ENCODE peak calls at places on chromosome 4, in eight cellular contexts. One of them, this sample, is unnamed.

GRCh38 chr4:21451032-21451431 is 497.5 kb downstream of the KCNIP4 start:
- DNase-seq in fibroblast of lung: peak; percentile 84
- DNase-seq in cardiac muscle cell: no peak
- DNase-seq in uterus: no peak
- DNase-seq in mammary epithelial cell: peak; percentile 89
- DNase-seq in body of pancreas: no peak
- DNase-seq in HCT116: no peak
- DNase-seq in OCI-LY7: no peak
- DNase-seq in this sample: no peak

GRCh38 chr4:182975806-182976205 is 58.6 kb upstream of the DCTD start:
- DNase-seq in fibroblast of lung: peak; percentile 92
- DNase-seq in cardiac muscle cell: no peak
- DNase-seq in uterus: no peak
- DNase-seq in mammary epithelial cell: peak; percentile 96
- DNase-seq in body of pancreas: no peak
- DNase-seq in HCT116: peak; percentile 50
- DNase-seq in OCI-LY7: no peak
- DNase-seq in this sample: no peak

GRCh38 chr4:168059251-168059650 is 33.1 kb upstream of the ANXA10 start:
- DNase-seq in fibroblast of lung: peak; percentile 76
- DNase-seq in cardiac muscle cell: no peak
- DNase-seq in uterus: no peak
- DNase-seq in mammary epithelial cell: peak; percentile 41
- DNase-seq in body of pancreas: no peak
- DNase-seq in HCT116: no peak
- DNase-seq in OCI-LY7: no peak
- DNase-seq in this sample: no peak

GRCh38 chr4:167831853-167832252 is 260.5 kb upstream of the ANXA10 start:
- DNase-seq in fibroblast of lung: no peak
- DNase-seq in cardiac muscle cell: no peak
- DNase-seq in uterus: no peak
- DNase-seq in mammary epithelial cell: no peak
- DNase-seq in body of pancreas: no peak
- DNase-seq in HCT116: no peak
- DNase-seq in OCI-LY7: no peak
- DNase-seq in this sample: no peak

GRCh38 chr4:21113496-21114213 is 413.4 kb downstream of the PACRGL start:
- DNase-seq in fibroblast of lung: peak; percentile 78
- DNase-seq in cardiac muscle cell: no peak
- DNase-seq in uterus: no peak
- DNase-seq in mammary epithelial cell: peak; percentile 16
- DNase-seq in body of pancreas: no peak
- DNase-seq in HCT116: no peak
- DNase-seq in OCI-LY7: no peak
- DNase-seq in this sample: no peak

GRCh38 chr4:67721770-67722597 is 21.0 kb upstream of the UBA6 start:
- DNase-seq in fibroblast of lung: peak; percentile 83
- DNase-seq in cardiac muscle cell: no peak
- DNase-seq in uterus: no peak
- DNase-seq in mammary epithelial cell: peak; percentile 95
- DNase-seq in body of pancreas: no peak
- DNase-seq in HCT116: peak; percentile 68
- DNase-seq in OCI-LY7: no peak
- DNase-seq in this sample: no peak

GRCh38 chr4:5976431-5976830 is 41.8 kb downstream of the C4orf50 start:
- DNase-seq in fibroblast of lung: no peak
- DNase-seq in cardiac muscle cell: no peak
- DNase-seq in uterus: no peak
- DNase-seq in mammary epithelial cell: no peak
- DNase-seq in body of pancreas: no peak
- DNase-seq in HCT116: no peak
- DNase-seq in OCI-LY7: no peak
- DNase-seq in this sample: no peak

GRCh38 chr4:67674098-67674497 is 26.9 kb downstream of the UBA6 start:
- DNase-seq in fibroblast of lung: no peak
- DNase-seq in cardiac muscle cell: no peak
- DNase-seq in uterus: no peak
- DNase-seq in mammary epithelial cell: no peak
- DNase-seq in body of pancreas: no peak
- DNase-seq in HCT116: no peak
- DNase-seq in OCI-LY7: no peak
- DNase-seq in this sample: no peak

GRCh38 chr4:75834772-75835154 is 67.5 kb downstream of the PPEF2 start:
- DNase-seq in fibroblast of lung: no peak
- DNase-seq in cardiac muscle cell: no peak
- DNase-seq in uterus: no peak
- DNase-seq in mammary epithelial cell: no peak
- DNase-seq in body of pancreas: no peak
- DNase-seq in HCT116: no peak
- DNase-seq in OCI-LY7: no peak
- DNase-seq in this sample: no peak

GRCh38 chr4:169492436-169493163 is 119.8 kb downstream of the NEK1 start:
- DNase-seq in fibroblast of lung: peak; percentile 17
- DNase-seq in cardiac muscle cell: peak; percentile 32
- DNase-seq in uterus: no peak
- DNase-seq in mammary epithelial cell: peak; percentile 21
- DNase-seq in body of pancreas: no peak
- DNase-seq in HCT116: peak; percentile 35
- DNase-seq in OCI-LY7: peak; percentile 45
- DNase-seq in this sample: peak; percentile 34

GRCh38 chr4:56186808-56187523 is 200.3 kb downstream of the AASDH start:
- DNase-seq in fibroblast of lung: no peak
- DNase-seq in cardiac muscle cell: peak; percentile 17
- DNase-seq in uterus: no peak
- DNase-seq in mammary epithelial cell: no peak
- DNase-seq in body of pancreas: no peak
- DNase-seq in HCT116: no peak
- DNase-seq in OCI-LY7: no peak
- DNase-seq in this sample: no peak

GRCh38 chr4:122700178-122700725 is 32.3 kb upstream of the BBS12 start:
- DNase-seq in fibroblast of lung: peak; percentile 65
- DNase-seq in cardiac muscle cell: peak; percentile 30
- DNase-seq in uterus: peak; percentile 81
- DNase-seq in mammary epithelial cell: peak; percentile 92
- DNase-seq in body of pancreas: peak; percentile 66
- DNase-seq in HCT116: peak; percentile 18
- DNase-seq in OCI-LY7: no peak
- DNase-seq in this sample: no peak

GRCh38 chr4:186725422-186726149 is 1.9 kb upstream of the FAT1 start:
- DNase-seq in fibroblast of lung: peak; percentile 87
- DNase-seq in cardiac muscle cell: peak; percentile 79
- DNase-seq in uterus: peak; percentile 72
- DNase-seq in mammary epithelial cell: peak; percentile 77
- DNase-seq in body of pancreas: peak; percentile 82
- DNase-seq in HCT116: peak; percentile 64
- DNase-seq in OCI-LY7: no peak
- DNase-seq in this sample: no peak

GRCh38 chr4:16227462-16227868 is 1.2 kb upstream of the TAPT1 start:
- DNase-seq in fibroblast of lung: peak; percentile 59
- DNase-seq in cardiac muscle cell: peak; percentile 59
- DNase-seq in uterus: peak; percentile 40
- DNase-seq in mammary epithelial cell: peak; percentile 9
- DNase-seq in body of pancreas: peak; percentile 53
- DNase-seq in HCT116: no peak
- DNase-seq in OCI-LY7: peak; percentile 49
- DNase-seq in this sample: no peak

GRCh38 chr4:100823066-100823992 is 305.5 kb upstream of the EMCN start:
- DNase-seq in fibroblast of lung: peak; percentile 76
- DNase-seq in cardiac muscle cell: peak; percentile 9
- DNase-seq in uterus: no peak
- DNase-seq in mammary epithelial cell: peak; percentile 68
- DNase-seq in body of pancreas: no peak
- DNase-seq in HCT116: peak; percentile 26
- DNase-seq in OCI-LY7: no peak
- DNase-seq in this sample: no peak

GRCh38 chr4:116357758-116358157 is 727.6 kb downstream of the TRAM1L1 start:
- DNase-seq in fibroblast of lung: peak; percentile 26
- DNase-seq in cardiac muscle cell: no peak
- DNase-seq in uterus: no peak
- DNase-seq in mammary epithelial cell: peak; percentile 63
- DNase-seq in body of pancreas: peak; percentile 86
- DNase-seq in HCT116: no peak
- DNase-seq in OCI-LY7: peak; percentile 52
- DNase-seq in this sample: no peak

GRCh38 chr4:41471126-41471665 is 66.8 kb upstream of the LIMCH1 start:
- DNase-seq in fibroblast of lung: no peak
- DNase-seq in cardiac muscle cell: no peak
- DNase-seq in uterus: no peak
- DNase-seq in mammary epithelial cell: no peak
- DNase-seq in body of pancreas: no peak
- DNase-seq in HCT116: no peak
- DNase-seq in OCI-LY7: no peak
- DNase-seq in this sample: no peak

GRCh38 chr4:95165926-95166524 is 382.7 kb downstream of the UNC5C start:
- DNase-seq in fibroblast of lung: peak; percentile 68
- DNase-seq in cardiac muscle cell: peak; percentile 87
- DNase-seq in uterus: no peak
- DNase-seq in mammary epithelial cell: peak; percentile 54
- DNase-seq in body of pancreas: peak; percentile 50
- DNase-seq in HCT116: peak; percentile 57
- DNase-seq in OCI-LY7: peak; percentile 83
- DNase-seq in this sample: peak; percentile 43

GRCh38 chr4:118740869-118741268 is 55.7 kb downstream of the METTL14 start:
- DNase-seq in fibroblast of lung: no peak
- DNase-seq in cardiac muscle cell: peak; percentile 55
- DNase-seq in uterus: no peak
- DNase-seq in mammary epithelial cell: no peak
- DNase-seq in body of pancreas: no peak
- DNase-seq in HCT116: peak; percentile 4
- DNase-seq in OCI-LY7: peak; percentile 58
- DNase-seq in this sample: no peak
- TF ChIP-seq CTCF in fibroblast of lung: peak; percentile 9
- TF ChIP-seq CTCF in cardiac muscle cell: peak; percentile 19
- TF ChIP-seq CTCF in uterus: peak; percentile 57
- TF ChIP-seq CTCF in mammary epithelial cell: peak; percentile 18
- TF ChIP-seq CTCF in body of pancreas: peak; percentile 26
- TF ChIP-seq CTCF in HCT116: peak; percentile 9
- TF ChIP-seq CTCF in OCI-LY7: peak; percentile 84
- TF ChIP-seq CTCF in this sample: no peak

GRCh38 chr4:146273204-146273901 is 59.0 kb downstream of the REELD1 start:
- DNase-seq in fibroblast of lung: no peak
- DNase-seq in cardiac muscle cell: no peak
- DNase-seq in uterus: no peak
- DNase-seq in mammary epithelial cell: no peak
- DNase-seq in body of pancreas: no peak
- DNase-seq in HCT116: no peak
- DNase-seq in OCI-LY7: no peak
- DNase-seq in this sample: no peak
- H3K4me3 ChIP-seq in fibroblast of lung: no peak overlapping the region
- H3K4me3 ChIP-seq in cardiac muscle cell: no peak overlapping the region
- H3K4me3 ChIP-seq in uterus: no peak overlapping the region
- H3K4me3 ChIP-seq in mammary epithelial cell: no peak overlapping the region
- H3K4me3 ChIP-seq in body of pancreas: no peak overlapping the region
- H3K4me3 ChIP-seq in HCT116: no peak overlapping the region
- H3K4me3 ChIP-seq in OCI-LY7: no peak overlapping the region
- H3K4me3 ChIP-seq in this sample: no peak overlapping the region

GRCh38 chr4:73922766-73923630 is 53.8 kb downstream of the CXCL1 start:
- DNase-seq in fibroblast of lung: peak; percentile 45
- DNase-seq in cardiac muscle cell: no peak
- DNase-seq in uterus: no peak
- DNase-seq in mammary epithelial cell: peak; percentile 33
- DNase-seq in body of pancreas: no peak
- DNase-seq in HCT116: peak; percentile 15
- DNase-seq in OCI-LY7: no peak
- DNase-seq in this sample: no peak

GRCh38 chr4:73919691-73920090 is 50.5 kb downstream of the CXCL1 start:
- DNase-seq in fibroblast of lung: peak; percentile 91
- DNase-seq in cardiac muscle cell: no peak
- DNase-seq in uterus: no peak
- DNase-seq in mammary epithelial cell: peak; percentile 41
- DNase-seq in body of pancreas: no peak
- DNase-seq in HCT116: no peak
- DNase-seq in OCI-LY7: no peak
- DNase-seq in this sample: no peak

GRCh38 chr4:73922317-73922716 is 53.1 kb downstream of the CXCL1 start:
- DNase-seq in fibroblast of lung: no peak
- DNase-seq in cardiac muscle cell: no peak
- DNase-seq in uterus: no peak
- DNase-seq in mammary epithelial cell: no peak
- DNase-seq in body of pancreas: no peak
- DNase-seq in HCT116: no peak
- DNase-seq in OCI-LY7: no peak
- DNase-seq in this sample: no peak

GRCh38 chr4:73918058-73918457 is 48.9 kb downstream of the CXCL1 start:
- DNase-seq in fibroblast of lung: no peak
- DNase-seq in cardiac muscle cell: no peak
- DNase-seq in uterus: no peak
- DNase-seq in mammary epithelial cell: no peak
- DNase-seq in body of pancreas: no peak
- DNase-seq in HCT116: no peak
- DNase-seq in OCI-LY7: no peak
- DNase-seq in this sample: no peak

GRCh38 chr4:73923631-73923937 is 54.4 kb downstream of the CXCL1 start:
- DNase-seq in fibroblast of lung: no peak
- DNase-seq in cardiac muscle cell: no peak
- DNase-seq in uterus: no peak
- DNase-seq in mammary epithelial cell: no peak
- DNase-seq in body of pancreas: no peak
- DNase-seq in HCT116: no peak
- DNase-seq in OCI-LY7: no peak
- DNase-seq in this sample: no peak
- TF ChIP-seq CTCF in fibroblast of lung: no peak
- TF ChIP-seq CTCF in cardiac muscle cell: no peak
- TF ChIP-seq CTCF in uterus: no peak
- TF ChIP-seq CTCF in mammary epithelial cell: no peak
- TF ChIP-seq CTCF in body of pancreas: no peak
- TF ChIP-seq CTCF in HCT116: no peak
- TF ChIP-seq CTCF in OCI-LY7: no peak
- TF ChIP-seq CTCF in this sample: no peak

GRCh38 chr4:90950385-90950841 is 823.2 kb downstream of the CCSER1 start:
- DNase-seq in fibroblast of lung: no peak
- DNase-seq in cardiac muscle cell: peak; percentile 9
- DNase-seq in uterus: no peak
- DNase-seq in mammary epithelial cell: no peak
- DNase-seq in body of pancreas: no peak
- DNase-seq in HCT116: no peak
- DNase-seq in OCI-LY7: no peak
- DNase-seq in this sample: no peak
- H3K4me3 ChIP-seq in fibroblast of lung: peak overlapping the region; percentile 12
- H3K4me3 ChIP-seq in cardiac muscle cell: no peak overlapping the region
- H3K4me3 ChIP-seq in uterus: no peak overlapping the region
- H3K4me3 ChIP-seq in mammary epithelial cell: no peak overlapping the region
- H3K4me3 ChIP-seq in body of pancreas: no peak overlapping the region
- H3K4me3 ChIP-seq in HCT116: peak overlapping the region; percentile 12
- H3K4me3 ChIP-seq in OCI-LY7: no peak overlapping the region
- H3K4me3 ChIP-seq in this sample: no peak overlapping the region

GRCh38 chr4:87451537-87451936 is 29.2 kb downstream of the NUDT9 start:
- DNase-seq in fibroblast of lung: no peak
- DNase-seq in cardiac muscle cell: no peak
- DNase-seq in uterus: no peak
- DNase-seq in mammary epithelial cell: no peak
- DNase-seq in body of pancreas: no peak
- DNase-seq in HCT116: no peak
- DNase-seq in OCI-LY7: no peak
- DNase-seq in this sample: no peak
- TF ChIP-seq CTCF in fibroblast of lung: no peak
- TF ChIP-seq CTCF in cardiac muscle cell: no peak
- TF ChIP-seq CTCF in uterus: no peak
- TF ChIP-seq CTCF in mammary epithelial cell: no peak
- TF ChIP-seq CTCF in body of pancreas: no peak
- TF ChIP-seq CTCF in HCT116: peak; percentile 23
- TF ChIP-seq CTCF in OCI-LY7: peak; percentile 44
- TF ChIP-seq CTCF in this sample: no peak